ENCODE peak calls at places on chromosomes 12 and 14, in ten cellular contexts. One of them, this sample, is unnamed.
A peak's percentile ranks its signal among the peaks of the same experiment; 100 is the strongest.

GRCh38 chr14:66857867-66858266 is 331.4 kb upstream of the GARIN2 start:
- ATAC-seq in T-cell: no peak
- ATAC-seq in heart right ventricle: no peak
- ATAC-seq in esophagus mucosa: no peak
- ATAC-seq in stimulated activated naive B cell treated with anti-CD40 and anti-IgM and Interleukin-4, amounts not matched to agents 10 μg/mL and 1 μg/mL and 100 μg/mL, for 72 hours: no peak
- ATAC-seq in activated T-helper 17 cell treated with anti-CD3 and anti-CD28 coated beads, Interleukin-2, amount 50 U/mL, for 72 hours: no peak
- ATAC-seq in aorta: no peak
- ATAC-seq in stimulated activated memory B cell treated with anti-CD40 and anti-IgM and Interleukin-4, amounts not matched to agents 10 μg/mL and 1 μg/mL and 100 μg/mL, for 72 hours: no peak
- ATAC-seq in psoas muscle: no peak
- ATAC-seq in WTC11: no peak
- ATAC-seq in this sample: no peak

GRCh38 chr12:47408171-47408871 is 297.5 kb downstream of the RPAP3 start:
- ATAC-seq in aorta: no peak
- ATAC-seq in esophagus mucosa: peak; percentile 91
- ATAC-seq in T-cell: peak; percentile 66
- ATAC-seq in psoas muscle: no peak
- ATAC-seq in activated T-helper 17 cell treated with anti-CD3 and anti-CD28 coated beads, Interleukin-2, amount 50 U/mL, for 72 hours: peak; percentile 68
- ATAC-seq in stimulated activated memory B cell treated with anti-CD40 and anti-IgM and Interleukin-4, amounts not matched to agents 10 μg/mL and 1 μg/mL and 100 μg/mL, for 72 hours: peak; percentile 93
- ATAC-seq in heart right ventricle: no peak
- ATAC-seq in WTC11: peak; percentile 89
- ATAC-seq in stimulated activated naive B cell treated with anti-CD40 and anti-IgM and Interleukin-4, amounts not matched to agents 10 μg/mL and 1 μg/mL and 100 μg/mL, for 72 hours: peak; percentile 97
- ATAC-seq in this sample: no peak

GRCh38 chr14:32601908-32602307 is 272.8 kb downstream of the AKAP6 start:
- ATAC-seq in esophagus mucosa: no peak
- ATAC-seq in WTC11: no peak
- ATAC-seq in stimulated activated naive B cell treated with anti-CD40 and anti-IgM and Interleukin-4, amounts not matched to agents 10 μg/mL and 1 μg/mL and 100 μg/mL, for 72 hours: no peak
- ATAC-seq in T-cell: no peak
- ATAC-seq in stimulated activated memory B cell treated with anti-CD40 and anti-IgM and Interleukin-4, amounts not matched to agents 10 μg/mL and 1 μg/mL and 100 μg/mL, for 72 hours: no peak
- ATAC-seq in aorta: no peak
- ATAC-seq in activated T-helper 17 cell treated with anti-CD3 and anti-CD28 coated beads, Interleukin-2, amount 50 U/mL, for 72 hours: no peak
- ATAC-seq in psoas muscle: peak; percentile 43
- ATAC-seq in heart right ventricle: no peak
- ATAC-seq in this sample: no peak

GRCh38 chr14:74618078-74618952 is 6.3 kb upstream of the LTBP2 start:
- ATAC-seq in activated T-helper 17 cell treated with anti-CD3 and anti-CD28 coated beads, Interleukin-2, amount 50 U/mL, for 72 hours: peak; percentile 73
- ATAC-seq in psoas muscle: no peak
- ATAC-seq in aorta: no peak
- ATAC-seq in stimulated activated naive B cell treated with anti-CD40 and anti-IgM and Interleukin-4, amounts not matched to agents 10 μg/mL and 1 μg/mL and 100 μg/mL, for 72 hours: peak; percentile 71
- ATAC-seq in heart right ventricle: no peak
- ATAC-seq in WTC11: no peak
- ATAC-seq in esophagus mucosa: peak; percentile 51
- ATAC-seq in T-cell: peak; percentile 91
- ATAC-seq in stimulated activated memory B cell treated with anti-CD40 and anti-IgM and Interleukin-4, amounts not matched to agents 10 μg/mL and 1 μg/mL and 100 μg/mL, for 72 hours: peak; percentile 66
- ATAC-seq in this sample: no peak

GRCh38 chr14:92959189-92959531 is 36.2 kb downstream of the CHGA start:
- ATAC-seq in heart right ventricle: peak; percentile 68
- ATAC-seq in esophagus mucosa: no peak
- ATAC-seq in psoas muscle: no peak
- ATAC-seq in WTC11: no peak
- ATAC-seq in T-cell: no peak
- ATAC-seq in stimulated activated memory B cell treated with anti-CD40 and anti-IgM and Interleukin-4, amounts not matched to agents 10 μg/mL and 1 μg/mL and 100 μg/mL, for 72 hours: peak; percentile 42
- ATAC-seq in aorta: no peak
- ATAC-seq in activated T-helper 17 cell treated with anti-CD3 and anti-CD28 coated beads, Interleukin-2, amount 50 U/mL, for 72 hours: no peak
- ATAC-seq in stimulated activated naive B cell treated with anti-CD40 and anti-IgM and Interleukin-4, amounts not matched to agents 10 μg/mL and 1 μg/mL and 100 μg/mL, for 72 hours: no peak
- ATAC-seq in this sample: no peak

GRCh38 chr12:7017870-7018349 is 366 bp downstream of the LPCAT3 start:
- ATAC-seq in heart right ventricle: peak; percentile 5
- ATAC-seq in activated T-helper 17 cell treated with anti-CD3 and anti-CD28 coated beads, Interleukin-2, amount 50 U/mL, for 72 hours: peak; percentile 20
- ATAC-seq in T-cell: peak; percentile 3
- ATAC-seq in WTC11: peak; percentile 40
- ATAC-seq in psoas muscle: peak; percentile 33
- ATAC-seq in stimulated activated memory B cell treated with anti-CD40 and anti-IgM and Interleukin-4, amounts not matched to agents 10 μg/mL and 1 μg/mL and 100 μg/mL, for 72 hours: peak; percentile 24
- ATAC-seq in stimulated activated naive B cell treated with anti-CD40 and anti-IgM and Interleukin-4, amounts not matched to agents 10 μg/mL and 1 μg/mL and 100 μg/mL, for 72 hours: peak; percentile 47
- ATAC-seq in aorta: peak; percentile 22
- ATAC-seq in esophagus mucosa: peak; percentile 3
- ATAC-seq in this sample: no peak

GRCh38 chr12:79881351-79881750 is 53.5 kb downstream of the PPP1R12A start:
- ATAC-seq in activated T-helper 17 cell treated with anti-CD3 and anti-CD28 coated beads, Interleukin-2, amount 50 U/mL, for 72 hours: peak; percentile 50
- ATAC-seq in psoas muscle: no peak
- ATAC-seq in heart right ventricle: no peak
- ATAC-seq in T-cell: peak; percentile 40
- ATAC-seq in aorta: no peak
- ATAC-seq in esophagus mucosa: no peak
- ATAC-seq in stimulated activated memory B cell treated with anti-CD40 and anti-IgM and Interleukin-4, amounts not matched to agents 10 μg/mL and 1 μg/mL and 100 μg/mL, for 72 hours: no peak
- ATAC-seq in WTC11: no peak
- ATAC-seq in stimulated activated naive B cell treated with anti-CD40 and anti-IgM and Interleukin-4, amounts not matched to agents 10 μg/mL and 1 μg/mL and 100 μg/mL, for 72 hours: no peak
- ATAC-seq in this sample: no peak

GRCh38 chr12:110200124-110200417 is 75.9 kb downstream of the IFT81 start:
- ATAC-seq in WTC11: no peak
- ATAC-seq in aorta: no peak
- ATAC-seq in esophagus mucosa: no peak
- ATAC-seq in stimulated activated memory B cell treated with anti-CD40 and anti-IgM and Interleukin-4, amounts not matched to agents 10 μg/mL and 1 μg/mL and 100 μg/mL, for 72 hours: no peak
- ATAC-seq in heart right ventricle: no peak
- ATAC-seq in T-cell: no peak
- ATAC-seq in psoas muscle: no peak
- ATAC-seq in stimulated activated naive B cell treated with anti-CD40 and anti-IgM and Interleukin-4, amounts not matched to agents 10 μg/mL and 1 μg/mL and 100 μg/mL, for 72 hours: no peak
- ATAC-seq in activated T-helper 17 cell treated with anti-CD3 and anti-CD28 coated beads, Interleukin-2, amount 50 U/mL, for 72 hours: peak; percentile 44
- ATAC-seq in this sample: no peak

GRCh38 chr14:102518063-102518648 is 8.6 kb upstream of the ANKRD9 start:
- ATAC-seq in T-cell: no peak
- ATAC-seq in WTC11: no peak
- ATAC-seq in aorta: no peak
- ATAC-seq in esophagus mucosa: no peak
- ATAC-seq in stimulated activated naive B cell treated with anti-CD40 and anti-IgM and Interleukin-4, amounts not matched to agents 10 μg/mL and 1 μg/mL and 100 μg/mL, for 72 hours: no peak
- ATAC-seq in psoas muscle: no peak
- ATAC-seq in stimulated activated memory B cell treated with anti-CD40 and anti-IgM and Interleukin-4, amounts not matched to agents 10 μg/mL and 1 μg/mL and 100 μg/mL, for 72 hours: no peak
- ATAC-seq in heart right ventricle: no peak
- ATAC-seq in activated T-helper 17 cell treated with anti-CD3 and anti-CD28 coated beads, Interleukin-2, amount 50 U/mL, for 72 hours: no peak
- ATAC-seq in this sample: no peak

GRCh38 chr14:68553326-68553725 is 239.5 kb downstream of the ZFP36L1 start:
- ATAC-seq in activated T-helper 17 cell treated with anti-CD3 and anti-CD28 coated beads, Interleukin-2, amount 50 U/mL, for 72 hours: no peak
- ATAC-seq in psoas muscle: no peak
- ATAC-seq in esophagus mucosa: peak; percentile 45
- ATAC-seq in stimulated activated naive B cell treated with anti-CD40 and anti-IgM and Interleukin-4, amounts not matched to agents 10 μg/mL and 1 μg/mL and 100 μg/mL, for 72 hours: no peak
- ATAC-seq in aorta: no peak
- ATAC-seq in heart right ventricle: no peak
- ATAC-seq in stimulated activated memory B cell treated with anti-CD40 and anti-IgM and Interleukin-4, amounts not matched to agents 10 μg/mL and 1 μg/mL and 100 μg/mL, for 72 hours: no peak
- ATAC-seq in WTC11: no peak
- ATAC-seq in T-cell: no peak
- ATAC-seq in this sample: peak; percentile 46

GRCh38 chr12:113462880-113463745 is 8.6 kb downstream of the LHX5 start:
- ATAC-seq in stimulated activated memory B cell treated with anti-CD40 and anti-IgM and Interleukin-4, amounts not matched to agents 10 μg/mL and 1 μg/mL and 100 μg/mL, for 72 hours: no peak
- ATAC-seq in T-cell: no peak
- ATAC-seq in stimulated activated naive B cell treated with anti-CD40 and anti-IgM and Interleukin-4, amounts not matched to agents 10 μg/mL and 1 μg/mL and 100 μg/mL, for 72 hours: no peak
- ATAC-seq in activated T-helper 17 cell treated with anti-CD3 and anti-CD28 coated beads, Interleukin-2, amount 50 U/mL, for 72 hours: no peak
- ATAC-seq in esophagus mucosa: no peak
- ATAC-seq in WTC11: no peak
- ATAC-seq in aorta: no peak
- ATAC-seq in heart right ventricle: no peak
- ATAC-seq in psoas muscle: no peak
- ATAC-seq in this sample: no peak

GRCh38 chr14:23137221-23138172 is 18.4 kb upstream of the CEBPE start:
- ATAC-seq in psoas muscle: no peak
- ATAC-seq in T-cell: no peak
- ATAC-seq in activated T-helper 17 cell treated with anti-CD3 and anti-CD28 coated beads, Interleukin-2, amount 50 U/mL, for 72 hours: no peak
- ATAC-seq in esophagus mucosa: peak; percentile 76
- ATAC-seq in stimulated activated memory B cell treated with anti-CD40 and anti-IgM and Interleukin-4, amounts not matched to agents 10 μg/mL and 1 μg/mL and 100 μg/mL, for 72 hours: peak; percentile 42
- ATAC-seq in heart right ventricle: no peak
- ATAC-seq in stimulated activated naive B cell treated with anti-CD40 and anti-IgM and Interleukin-4, amounts not matched to agents 10 μg/mL and 1 μg/mL and 100 μg/mL, for 72 hours: no peak
- ATAC-seq in aorta: no peak
- ATAC-seq in WTC11: no peak
- ATAC-seq in this sample: peak; percentile 34

GRCh38 chr14:59788176-59788575 is 82.4 kb downstream of the RTN1 start:
- ATAC-seq in psoas muscle: no peak
- ATAC-seq in stimulated activated memory B cell treated with anti-CD40 and anti-IgM and Interleukin-4, amounts not matched to agents 10 μg/mL and 1 μg/mL and 100 μg/mL, for 72 hours: no peak
- ATAC-seq in T-cell: no peak
- ATAC-seq in aorta: no peak
- ATAC-seq in stimulated activated naive B cell treated with anti-CD40 and anti-IgM and Interleukin-4, amounts not matched to agents 10 μg/mL and 1 μg/mL and 100 μg/mL, for 72 hours: no peak
- ATAC-seq in esophagus mucosa: no peak
- ATAC-seq in activated T-helper 17 cell treated with anti-CD3 and anti-CD28 coated beads, Interleukin-2, amount 50 U/mL, for 72 hours: no peak
- ATAC-seq in heart right ventricle: no peak
- ATAC-seq in WTC11: no peak
- ATAC-seq in this sample: no peak

GRCh38 chr14:104473649-104474574 is 105.7 kb upstream of the C14orf180 start:
- ATAC-seq in esophagus mucosa: no peak
- ATAC-seq in heart right ventricle: no peak
- ATAC-seq in T-cell: no peak
- ATAC-seq in aorta: no peak
- ATAC-seq in stimulated activated memory B cell treated with anti-CD40 and anti-IgM and Interleukin-4, amounts not matched to agents 10 μg/mL and 1 μg/mL and 100 μg/mL, for 72 hours: no peak
- ATAC-seq in WTC11: peak; percentile 72
- ATAC-seq in stimulated activated naive B cell treated with anti-CD40 and anti-IgM and Interleukin-4, amounts not matched to agents 10 μg/mL and 1 μg/mL and 100 μg/mL, for 72 hours: no peak
- ATAC-seq in psoas muscle: no peak
- ATAC-seq in activated T-helper 17 cell treated with anti-CD3 and anti-CD28 coated beads, Interleukin-2, amount 50 U/mL, for 72 hours: no peak
- ATAC-seq in this sample: no peak

GRCh38 chr12:131380961-131381705 is 329.8 kb upstream of the SFSWAP start:
- ATAC-seq in esophagus mucosa: no peak
- ATAC-seq in T-cell: no peak
- ATAC-seq in heart right ventricle: no peak
- ATAC-seq in activated T-helper 17 cell treated with anti-CD3 and anti-CD28 coated beads, Interleukin-2, amount 50 U/mL, for 72 hours: no peak
- ATAC-seq in stimulated activated naive B cell treated with anti-CD40 and anti-IgM and Interleukin-4, amounts not matched to agents 10 μg/mL and 1 μg/mL and 100 μg/mL, for 72 hours: no peak
- ATAC-seq in stimulated activated memory B cell treated with anti-CD40 and anti-IgM and Interleukin-4, amounts not matched to agents 10 μg/mL and 1 μg/mL and 100 μg/mL, for 72 hours: no peak
- ATAC-seq in WTC11: peak; percentile 43
- ATAC-seq in aorta: no peak
- ATAC-seq in psoas muscle: no peak
- ATAC-seq in this sample: no peak

GRCh38 chr14:32193532-32193931 is 8.3 kb upstream of the RNU6-7 start:
- ATAC-seq in stimulated activated memory B cell treated with anti-CD40 and anti-IgM and Interleukin-4, amounts not matched to agents 10 μg/mL and 1 μg/mL and 100 μg/mL, for 72 hours: no peak
- ATAC-seq in stimulated activated naive B cell treated with anti-CD40 and anti-IgM and Interleukin-4, amounts not matched to agents 10 μg/mL and 1 μg/mL and 100 μg/mL, for 72 hours: no peak
- ATAC-seq in esophagus mucosa: no peak
- ATAC-seq in activated T-helper 17 cell treated with anti-CD3 and anti-CD28 coated beads, Interleukin-2, amount 50 U/mL, for 72 hours: peak; percentile 70
- ATAC-seq in T-cell: no peak
- ATAC-seq in WTC11: no peak
- ATAC-seq in aorta: no peak
- ATAC-seq in heart right ventricle: no peak
- ATAC-seq in psoas muscle: no peak
- ATAC-seq in this sample: no peak

GRCh38 chr14:69226178-69226577 is 33.8 kb upstream of the GALNT16 start:
- ATAC-seq in heart right ventricle: peak; percentile 62
- ATAC-seq in stimulated activated naive B cell treated with anti-CD40 and anti-IgM and Interleukin-4, amounts not matched to agents 10 μg/mL and 1 μg/mL and 100 μg/mL, for 72 hours: no peak
- ATAC-seq in psoas muscle: peak; percentile 30
- ATAC-seq in activated T-helper 17 cell treated with anti-CD3 and anti-CD28 coated beads, Interleukin-2, amount 50 U/mL, for 72 hours: no peak
- ATAC-seq in esophagus mucosa: no peak
- ATAC-seq in WTC11: no peak
- ATAC-seq in stimulated activated memory B cell treated with anti-CD40 and anti-IgM and Interleukin-4, amounts not matched to agents 10 μg/mL and 1 μg/mL and 100 μg/mL, for 72 hours: no peak
- ATAC-seq in T-cell: no peak
- ATAC-seq in aorta: no peak
- ATAC-seq in this sample: no peak

GRCh38 chr12:98635657-98636323 is 8.8 kb downstream of the IKBIP start:
- ATAC-seq in T-cell: no peak
- ATAC-seq in activated T-helper 17 cell treated with anti-CD3 and anti-CD28 coated beads, Interleukin-2, amount 50 U/mL, for 72 hours: no peak
- ATAC-seq in stimulated activated memory B cell treated with anti-CD40 and anti-IgM and Interleukin-4, amounts not matched to agents 10 μg/mL and 1 μg/mL and 100 μg/mL, for 72 hours: no peak
- ATAC-seq in stimulated activated naive B cell treated with anti-CD40 and anti-IgM and Interleukin-4, amounts not matched to agents 10 μg/mL and 1 μg/mL and 100 μg/mL, for 72 hours: peak; percentile 27
- ATAC-seq in WTC11: no peak
- ATAC-seq in aorta: no peak
- ATAC-seq in esophagus mucosa: peak; percentile 95
- ATAC-seq in heart right ventricle: no peak
- ATAC-seq in psoas muscle: no peak
- ATAC-seq in this sample: no peak

GRCh38 chr12:66495709-66496108 is 183.2 kb downstream of the GRIP1 start:
- ATAC-seq in stimulated activated memory B cell treated with anti-CD40 and anti-IgM and Interleukin-4, amounts not matched to agents 10 μg/mL and 1 μg/mL and 100 μg/mL, for 72 hours: no peak
- ATAC-seq in aorta: no peak
- ATAC-seq in WTC11: no peak
- ATAC-seq in esophagus mucosa: no peak
- ATAC-seq in psoas muscle: no peak
- ATAC-seq in T-cell: no peak
- ATAC-seq in heart right ventricle: no peak
- ATAC-seq in activated T-helper 17 cell treated with anti-CD3 and anti-CD28 coated beads, Interleukin-2, amount 50 U/mL, for 72 hours: no peak
- ATAC-seq in stimulated activated naive B cell treated with anti-CD40 and anti-IgM and Interleukin-4, amounts not matched to agents 10 μg/mL and 1 μg/mL and 100 μg/mL, for 72 hours: no peak
- ATAC-seq in this sample: no peak

GRCh38 chr14:96905825-96906224 is 108.6 kb downstream of the VRK1 start:
- ATAC-seq in stimulated activated naive B cell treated with anti-CD40 and anti-IgM and Interleukin-4, amounts not matched to agents 10 μg/mL and 1 μg/mL and 100 μg/mL, for 72 hours: no peak
- ATAC-seq in esophagus mucosa: no peak
- ATAC-seq in WTC11: no peak
- ATAC-seq in stimulated activated memory B cell treated with anti-CD40 and anti-IgM and Interleukin-4, amounts not matched to agents 10 μg/mL and 1 μg/mL and 100 μg/mL, for 72 hours: no peak
- ATAC-seq in aorta: peak; percentile 69
- ATAC-seq in T-cell: no peak
- ATAC-seq in psoas muscle: no peak
- ATAC-seq in heart right ventricle: peak; percentile 67
- ATAC-seq in activated T-helper 17 cell treated with anti-CD3 and anti-CD28 coated beads, Interleukin-2, amount 50 U/mL, for 72 hours: no peak
- ATAC-seq in this sample: peak; percentile 60

GRCh38 chr12:122894173-122895121 is 1.5 kb downstream of the VPS37B start:
- ATAC-seq in stimulated activated naive B cell treated with anti-CD40 and anti-IgM and Interleukin-4, amounts not matched to agents 10 μg/mL and 1 μg/mL and 100 μg/mL, for 72 hours: no peak
- ATAC-seq in heart right ventricle: peak; percentile 14
- ATAC-seq in WTC11: no peak
- ATAC-seq in esophagus mucosa: peak; percentile 62
- ATAC-seq in aorta: peak; percentile 1
- ATAC-seq in T-cell: no peak
- ATAC-seq in psoas muscle: no peak
- ATAC-seq in activated T-helper 17 cell treated with anti-CD3 and anti-CD28 coated beads, Interleukin-2, amount 50 U/mL, for 72 hours: no peak
- ATAC-seq in stimulated activated memory B cell treated with anti-CD40 and anti-IgM and Interleukin-4, amounts not matched to agents 10 μg/mL and 1 μg/mL and 100 μg/mL, for 72 hours: no peak
- ATAC-seq in this sample: no peak

GRCh38 chr14:65210118-65210826 is 108.0 kb upstream of the MAX start:
- ATAC-seq in stimulated activated memory B cell treated with anti-CD40 and anti-IgM and Interleukin-4, amounts not matched to agents 10 μg/mL and 1 μg/mL and 100 μg/mL, for 72 hours: peak; percentile 20
- ATAC-seq in WTC11: no peak
- ATAC-seq in heart right ventricle: no peak
- ATAC-seq in esophagus mucosa: no peak
- ATAC-seq in aorta: no peak
- ATAC-seq in stimulated activated naive B cell treated with anti-CD40 and anti-IgM and Interleukin-4, amounts not matched to agents 10 μg/mL and 1 μg/mL and 100 μg/mL, for 72 hours: peak; percentile 24
- ATAC-seq in activated T-helper 17 cell treated with anti-CD3 and anti-CD28 coated beads, Interleukin-2, amount 50 U/mL, for 72 hours: peak; percentile 12
- ATAC-seq in psoas muscle: no peak
- ATAC-seq in T-cell: no peak
- ATAC-seq in this sample: no peak

GRCh38 chr12:89622115-89622514 is 86.5 kb downstream of the ATP2B1 start:
- ATAC-seq in activated T-helper 17 cell treated with anti-CD3 and anti-CD28 coated beads, Interleukin-2, amount 50 U/mL, for 72 hours: no peak
- ATAC-seq in esophagus mucosa: no peak
- ATAC-seq in WTC11: no peak
- ATAC-seq in T-cell: no peak
- ATAC-seq in heart right ventricle: no peak
- ATAC-seq in stimulated activated memory B cell treated with anti-CD40 and anti-IgM and Interleukin-4, amounts not matched to agents 10 μg/mL and 1 μg/mL and 100 μg/mL, for 72 hours: no peak
- ATAC-seq in aorta: no peak
- ATAC-seq in psoas muscle: no peak
- ATAC-seq in stimulated activated naive B cell treated with anti-CD40 and anti-IgM and Interleukin-4, amounts not matched to agents 10 μg/mL and 1 μg/mL and 100 μg/mL, for 72 hours: no peak
- ATAC-seq in this sample: no peak

GRCh38 chr14:61502459-61503093 is 181.2 kb downstream of the PRKCH start:
- ATAC-seq in esophagus mucosa: peak; percentile 53
- ATAC-seq in T-cell: no peak
- ATAC-seq in psoas muscle: no peak
- ATAC-seq in stimulated activated memory B cell treated with anti-CD40 and anti-IgM and Interleukin-4, amounts not matched to agents 10 μg/mL and 1 μg/mL and 100 μg/mL, for 72 hours: peak; percentile 35
- ATAC-seq in activated T-helper 17 cell treated with anti-CD3 and anti-CD28 coated beads, Interleukin-2, amount 50 U/mL, for 72 hours: peak; percentile 56
- ATAC-seq in aorta: no peak
- ATAC-seq in WTC11: peak; percentile 46
- ATAC-seq in heart right ventricle: no peak
- ATAC-seq in stimulated activated naive B cell treated with anti-CD40 and anti-IgM and Interleukin-4, amounts not matched to agents 10 μg/mL and 1 μg/mL and 100 μg/mL, for 72 hours: peak; percentile 60
- ATAC-seq in this sample: no peak

GRCh38 chr12:80442426-80443222 is 1.4 kb upstream of the PTPRQ start:
- ATAC-seq in activated T-helper 17 cell treated with anti-CD3 and anti-CD28 coated beads, Interleukin-2, amount 50 U/mL, for 72 hours: no peak
- ATAC-seq in heart right ventricle: no peak
- ATAC-seq in psoas muscle: no peak
- ATAC-seq in stimulated activated memory B cell treated with anti-CD40 and anti-IgM and Interleukin-4, amounts not matched to agents 10 μg/mL and 1 μg/mL and 100 μg/mL, for 72 hours: no peak
- ATAC-seq in stimulated activated naive B cell treated with anti-CD40 and anti-IgM and Interleukin-4, amounts not matched to agents 10 μg/mL and 1 μg/mL and 100 μg/mL, for 72 hours: no peak
- ATAC-seq in T-cell: no peak
- ATAC-seq in aorta: no peak
- ATAC-seq in esophagus mucosa: no peak
- ATAC-seq in WTC11: no peak
- ATAC-seq in this sample: no peak

GRCh38 chr12:119594399-119594730 is 791 bp downstream of the TMEM233 start:
- ATAC-seq in T-cell: no peak
- ATAC-seq in WTC11: peak; percentile 25
- ATAC-seq in aorta: peak; percentile 15
- ATAC-seq in activated T-helper 17 cell treated with anti-CD3 and anti-CD28 coated beads, Interleukin-2, amount 50 U/mL, for 72 hours: no peak
- ATAC-seq in stimulated activated naive B cell treated with anti-CD40 and anti-IgM and Interleukin-4, amounts not matched to agents 10 μg/mL and 1 μg/mL and 100 μg/mL, for 72 hours: no peak
- ATAC-seq in esophagus mucosa: no peak
- ATAC-seq in heart right ventricle: no peak
- ATAC-seq in psoas muscle: peak; percentile 45
- ATAC-seq in stimulated activated memory B cell treated with anti-CD40 and anti-IgM and Interleukin-4, amounts not matched to agents 10 μg/mL and 1 μg/mL and 100 μg/mL, for 72 hours: no peak
- ATAC-seq in this sample: no peak

GRCh38 chr12:76407710-76408109 is 59.5 kb upstream of the BBS10 start:
- ATAC-seq in stimulated activated naive B cell treated with anti-CD40 and anti-IgM and Interleukin-4, amounts not matched to agents 10 μg/mL and 1 μg/mL and 100 μg/mL, for 72 hours: no peak
- ATAC-seq in esophagus mucosa: no peak
- ATAC-seq in WTC11: no peak
- ATAC-seq in stimulated activated memory B cell treated with anti-CD40 and anti-IgM and Interleukin-4, amounts not matched to agents 10 μg/mL and 1 μg/mL and 100 μg/mL, for 72 hours: no peak
- ATAC-seq in aorta: no peak
- ATAC-seq in activated T-helper 17 cell treated with anti-CD3 and anti-CD28 coated beads, Interleukin-2, amount 50 U/mL, for 72 hours: no peak
- ATAC-seq in T-cell: no peak
- ATAC-seq in heart right ventricle: no peak
- ATAC-seq in psoas muscle: no peak
- ATAC-seq in this sample: no peak

GRCh38 chr12:115964626-115965025 is 312.9 kb downstream of the MED13L start:
- ATAC-seq in stimulated activated memory B cell treated with anti-CD40 and anti-IgM and Interleukin-4, amounts not matched to agents 10 μg/mL and 1 μg/mL and 100 μg/mL, for 72 hours: no peak
- ATAC-seq in activated T-helper 17 cell treated with anti-CD3 and anti-CD28 coated beads, Interleukin-2, amount 50 U/mL, for 72 hours: peak; percentile 62
- ATAC-seq in psoas muscle: no peak
- ATAC-seq in T-cell: no peak
- ATAC-seq in esophagus mucosa: no peak
- ATAC-seq in stimulated activated naive B cell treated with anti-CD40 and anti-IgM and Interleukin-4, amounts not matched to agents 10 μg/mL and 1 μg/mL and 100 μg/mL, for 72 hours: no peak
- ATAC-seq in aorta: no peak
- ATAC-seq in heart right ventricle: no peak
- ATAC-seq in WTC11: no peak
- ATAC-seq in this sample: no peak

This sample was measured in gastroesophageal sphincter.